ENCODE peak calls at places on chromosomes 4 and X, in eight cellular contexts. Q is astrocyte, P is GM12878, C is hepatocyte, X is neural progenitor cell, G is osteoblast, J is PC-9, M is mesendoderm. W is an unnamed sample.

GRCh38 chr4:155415662-155416061 is 38.9 kb upstream of the MAP9 start:
- DNase-seq in M (no peak), G (no peak), J (no peak), Q (no peak), P (no peak), X (no peak), C (no peak), W (no peak)

GRCh38 chrX:22662776-22663175 is 337.0 kb upstream of the DDX53 start:
- DNase-seq in P (no peak), X (no peak), J (no peak), Q (no peak), G (no peak), C (no peak), M (no peak), W (no peak)

GRCh38 chr4:59612235-59612634 is 1587.9 kb upstream of the ADGRL3 start:
- DNase-seq in P (no peak), Q (peak; percentile 72), J (no peak), X (no peak), C (peak; percentile 33), G (no peak), M (peak; percentile 9), W (peak; percentile 45)

GRCh38 chr4:78379991-78380739 is 171.4 kb upstream of the ANXA3 start:
- DNase-seq in J (peak; percentile 18), M (no peak), G (no peak), C (peak; percentile 35), X (no peak), P (no peak), Q (peak; percentile 59), W (no peak)

GRCh38 chrX:19017271-19017670 is 33.4 kb upstream of the PHKA2 start:
- DNase-seq in C (peak; percentile 28), M (peak; percentile 56), Q (no peak), G (peak; percentile 59), P (no peak), X (peak; percentile 66), J (peak; percentile 6), W (peak; percentile 47)

GRCh38 chr4:139367421-139368090 is 65.3 kb upstream of the NDUFC1 start:
- DNase-seq in M (no peak), J (no peak), G (peak; percentile 66), X (no peak), C (no peak), P (no peak), Q (peak; percentile 77), W (no peak)

GRCh38 chr4:121122661-121123060 is 41.5 kb downstream of the TNIP3 start:
- DNase-seq in Q (peak; percentile 29), J (no peak), M (no peak), P (no peak), C (no peak), X (no peak), G (no peak), W (no peak)

GRCh38 chr4:20816287-20816686 is 116.0 kb downstream of the PACRGL start:
- DNase-seq in Q (no peak), G (no peak), J (no peak), X (no peak), P (no peak), M (no peak), C (no peak), W (no peak)

GRCh38 chr4:74715731-74716435 is 78.4 kb downstream of the BTC start:
- DNase-seq in P (no peak), M (no peak), C (no peak), J (no peak), X (no peak), G (no peak), Q (no peak), W (no peak)

GRCh38 chr4:107740950-107741701 is 21.1 kb upstream of the PAPSS1 start:
- DNase-seq in P (no peak), J (no peak), Q (peak; percentile 25), X (no peak), M (no peak), G (peak; percentile 58), C (peak; percentile 77), W (peak; percentile 28)

GRCh38 chrX:53237056-53237455 is 12.0 kb upstream of the KDM5C start:
- DNase-seq in J (no peak), X (no peak), C (no peak), P (no peak), M (no peak), G (no peak), Q (no peak), W (no peak)

GRCh38 chr4:2799971-2800690 is 7.2 kb downstream of the SH3BP2 start:
- DNase-seq in Q (no peak), M (no peak), G (peak; percentile 68), P (no peak), X (no peak), C (no peak), J (peak; percentile 52), W (no peak)

GRCh38 chr4:22063613-22064012 is 115.0 kb upstream of the KCNIP4 start:
- DNase-seq in P (no peak), Q (no peak), G (no peak), M (no peak), J (no peak), X (no peak), C (peak; percentile 13), W (no peak)

GRCh38 chr4:4914059-4914820 is 54.8 kb downstream of the MSX1 start:
- DNase-seq in M (no peak), Q (peak; percentile 11), G (peak; percentile 75), X (no peak), P (no peak), C (no peak), J (no peak), W (no peak)

GRCh38 chr4:153233761-153234371 is 29.6 kb downstream of the TRIM2 start:
- DNase-seq in Q (peak; percentile 97), M (peak; percentile 67), X (no peak), P (no peak), C (peak; percentile 33), G (peak; percentile 86), J (peak; percentile 46), W (peak; percentile 68)

GRCh38 chrX:72392816-72393800 is 87.4 kb upstream of the CITED1 start:
- DNase-seq in C (no peak), G (no peak), X (peak; percentile 55), M (no peak), Q (no peak), P (no peak), J (no peak), W (no peak)

GRCh38 chr4:76969941-76970529 is 20.5 kb downstream of the SEPTIN11 start:
- DNase-seq in M (peak; percentile 90), C (no peak), J (no peak), Q (no peak), G (no peak), P (no peak), X (peak; percentile 48), W (peak; percentile 54)

GRCh38 chr4:113468165-113469022 is 293.1 kb downstream of the CAMK2D start:
- DNase-seq in J (peak; percentile 60), X (peak; percentile 62), C (peak; percentile 91), P (no peak), M (peak; percentile 96), G (peak; percentile 39), Q (peak; percentile 100), W (peak; percentile 94)

GRCh38 chr4:166172619-166173018 is 299.6 kb downstream of the TLL1 start:
- DNase-seq in C (no peak), J (no peak), Q (no peak), G (no peak), X (no peak), P (no peak), M (no peak), W (no peak)

GRCh38 chr4:1367230-1367935 is 20.4 kb downstream of the UVSSA start:
- DNase-seq in G (peak; percentile 90), Q (no peak), J (no peak), M (no peak), X (no peak), C (no peak), P (no peak), W (no peak)

GRCh38 chrX:111010151-111010550 is 85.8 kb upstream of the PAK3 start:
- DNase-seq in Q (no peak), C (no peak), X (no peak), P (no peak), J (no peak), M (peak; percentile 10), G (no peak), W (no peak)

GRCh38 chrX:119756926-119757635 is 1.3 kb upstream of the SOWAHD start:
- DNase-seq in M (peak; percentile 23), X (no peak), Q (no peak), C (no peak), G (peak; percentile 63), J (no peak), P (no peak), W (no peak)

GRCh38 chr4:13920901-13921300 is 293.4 kb upstream of the BOD1L1 start:
- DNase-seq in G (no peak), M (peak; percentile 99), P (no peak), C (peak; percentile 73), X (no peak), J (peak; percentile 78), Q (peak; percentile 100), W (peak; percentile 82)

GRCh38 chrX:46456125-46456922 is 88.9 kb downstream of the ZNF674 start:
- DNase-seq in Q (no peak), G (no peak), X (no peak), P (no peak), C (no peak), J (no peak), M (peak; percentile 2), W (no peak)

GRCh38 chr4:89140168-89140759 is 28.9 kb downstream of the TIGD2 start:
- DNase-seq in G (no peak), P (no peak), M (no peak), Q (no peak), J (no peak), C (peak; percentile 23), X (no peak), W (peak; percentile 49)

DNA sequence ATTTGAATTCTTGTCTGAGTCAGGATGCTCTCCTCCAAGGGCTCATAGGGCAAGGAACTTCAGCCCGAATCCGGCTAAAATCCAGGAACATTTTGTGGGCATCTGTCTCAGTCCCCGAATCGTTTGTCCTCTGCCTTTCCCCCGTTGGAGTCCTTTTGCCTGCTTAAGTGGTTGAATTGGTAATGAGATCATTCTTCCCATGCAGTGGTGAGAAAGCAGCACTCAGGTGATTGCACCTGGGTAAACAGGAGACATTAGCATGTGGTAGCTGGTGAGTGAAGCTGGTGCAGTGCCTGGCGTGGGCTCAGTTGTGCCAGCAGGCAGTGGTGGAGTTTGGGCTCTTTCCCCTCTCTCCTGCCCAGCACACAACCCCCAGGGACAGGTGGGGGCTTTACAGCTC is 61.9 kb upstream of the MTM1 start:
- DNase-seq in M (peak; percentile 4), Q (no peak), X (no peak), J (no peak), C (no peak), G (no peak), P (no peak), W (no peak)
- H3K4me3 ChIP-seq in M (no peak overlapping the region), Q (no peak overlapping the region), X (no peak overlapping the region), J (no peak overlapping the region), C (no peak overlapping the region), G (no peak overlapping the region), P (no peak overlapping the region), W (no peak overlapping the region)

GRCh38 chr4:176272799-176273198 is 3.8 kb upstream of the ASB5 start:
- DNase-seq in P (no peak), X (no peak), C (no peak), M (peak; percentile 17), J (no peak), G (no peak), Q (no peak), W (no peak)
- H3K27ac ChIP-seq in P (no peak overlapping the region), X (no peak overlapping the region), C (no peak overlapping the region), M (no peak overlapping the region), J (no peak overlapping the region), G (peak overlapping the region; percentile 56), Q (no peak overlapping the region), W (no peak overlapping the region)

GRCh38 chr4:159117968-159118367 is 15.1 kb downstream of the RAPGEF2 start:
- DNase-seq in M (no peak), Q (no peak), G (no peak), C (no peak), P (no peak), J (no peak), X (no peak), W (no peak)
- H3K79me2 ChIP-seq in M (peaks cover 31% of the 10 kb centered on the region), Q (peaks cover 86% of the 10 kb centered on the region), G (peaks cover 81% of the 10 kb centered on the region), C (peaks cover 100% of the 10 kb centered on the region), P (peaks cover 36% of the 10 kb centered on the region), J (peaks cover 53% of the 10 kb centered on the region), X (peaks cover 92% of the 10 kb centered on the region), W (peaks cover 2% of the 10 kb centered on the region)

GRCh38 chrX:36986231-36986630 is 21.9 kb upstream of the FAM47C start:
- DNase-seq in Q (no peak), M (no peak), G (no peak), P (no peak), X (peak; percentile 8), J (no peak), C (no peak), W (no peak)
- H3K4me3 ChIP-seq in Q (peak overlapping the region; percentile 51), M (no peak overlapping the region), G (no peak overlapping the region), P (no peak overlapping the region), X (peak overlapping the region; percentile 48), J (no peak overlapping the region), C (no peak overlapping the region), W (peak overlapping the region; percentile 61)